ENCODE peak calls at places on chromosomes 5 and 9, in five cellular contexts. Q is fibroblast of pulmonary artery, J is body of pancreas, W is heart left ventricle, D is hepatocyte. R is an unnamed sample.

GRCh38 chr9:3868012-3868411 is 342.2 kb upstream of the RFX3 start:
- DNase-seq in W (no peak), J (no peak), Q (no peak), D (no peak), R (peak; percentile 48)

GRCh38 chr9:33272061-33272460 is 7.2 kb downstream of the CHMP5 start:
- DNase-seq in D (peak; percentile 26), W (no peak), J (no peak), Q (no peak), R (no peak)

GRCh38 chr5:151082976-151083651 is 2.3 kb upstream of the TNIP1 start:
- DNase-seq in D (peak; percentile 73), J (peak; percentile 53), W (peak; percentile 22), Q (no peak), R (peak; percentile 26)

GRCh38 chr9:131358438-131359029 is 35.4 kb upstream of the PRRC2B start:
- DNase-seq in D (no peak), Q (no peak), J (no peak), W (no peak), R (no peak)

GRCh38 chr5:110209401-110209800 is 517.1 kb downstream of the TMEM232 start:
- DNase-seq in W (no peak), D (no peak), J (no peak), Q (no peak), R (no peak)

GRCh38 chr5:131148835-131149234 is 16.2 kb downstream of the HINT1 start:
- DNase-seq in Q (no peak), D (no peak), J (no peak), W (no peak), R (no peak)

GRCh38 chr9:112795946-112796345 is 45.4 kb downstream of the SNX30 start:
- DNase-seq in Q (no peak), D (no peak), J (no peak), W (no peak), R (no peak)

GRCh38 chr5:90901263-90901662 is 342.7 kb downstream of the ADGRV1 start:
- DNase-seq in Q (no peak), J (no peak), W (no peak), D (no peak), R (no peak)

GRCh38 chr5:142215915-142216681 is 107.5 kb downstream of the NDFIP1 start:
- DNase-seq in W (peak; percentile 72), J (peak; percentile 31), Q (peak; percentile 97), D (peak; percentile 78), R (peak; percentile 99)

GRCh38 chr5:133467325-133467700 is 145.0 kb downstream of the FSTL4 start:
- DNase-seq in Q (no peak), J (no peak), W (no peak), D (no peak), R (no peak)

GRCh38 chr9:91131433-91131839 is 230.3 kb downstream of the AUH start:
- DNase-seq in J (no peak), D (peak; percentile 64), W (no peak), Q (peak; percentile 95), R (peak; percentile 99)

GRCh38 chr9:20297646-20298084 is 324.6 kb downstream of the MLLT3 start:
- DNase-seq in W (no peak), Q (peak; percentile 36), J (no peak), D (peak; percentile 38), R (peak; percentile 82)

GRCh38 chr5:99807346-99807745 is 727.8 kb upstream of the FAM174A start:
- DNase-seq in W (no peak), D (no peak), J (no peak), Q (no peak), R (no peak)

GRCh38 chr9:120175031-120175430 is 404.9 kb downstream of the CDK5RAP2 start:
- DNase-seq in Q (no peak), J (no peak), W (no peak), D (no peak), R (no peak)

GRCh38 chr5:45101146-45101545 is 292.4 kb downstream of the MRPS30 start:
- DNase-seq in J (no peak), Q (no peak), D (no peak), W (no peak), R (no peak)

GRCh38 chr5:62538017-62538942 is 40.3 kb upstream of the LRRC70 start:
- DNase-seq in D (peak; percentile 53), W (no peak), Q (peak; percentile 98), J (no peak), R (peak; percentile 93)

GRCh38 chr9:133133680-133134418 is 12.8 kb upstream of the RALGDS start:
- DNase-seq in J (peak; percentile 98), Q (peak; percentile 96), D (peak; percentile 94), W (peak; percentile 94), R (peak; percentile 95)

GRCh38 chr5:68368686-68369359 is 153.3 kb downstream of the PIK3R1 start:
- DNase-seq in D (no peak), W (no peak), J (no peak), Q (peak; percentile 23), R (peak; percentile 26)

GRCh38 chr9:3894764-3895163 is 369.0 kb upstream of the RFX3 start:
- DNase-seq in Q (peak; percentile 71), J (no peak), W (no peak), D (no peak), R (peak; percentile 98)

GRCh38 chr5:170380361-170380951 is 8.7 kb downstream of the KCNMB1 start:
- DNase-seq in D (no peak), J (no peak), Q (no peak), W (no peak), R (no peak)

GRCh38 chr5:172450861-172451695 is 3.2 kb downstream of the SH3PXD2B start:
- DNase-seq in J (no peak), D (peak; percentile 45), Q (peak; percentile 71), W (no peak), R (peak; percentile 68)

GRCh38 chr9:85077954-85078353 is 408.4 kb downstream of the NTRK2 start:
- DNase-seq in Q (no peak), D (no peak), J (no peak), W (no peak), R (no peak)

GRCh38 chr5:36861820-36862219 is 14.7 kb upstream of the NIPBL start:
- DNase-seq in D (no peak), Q (no peak), J (no peak), W (no peak), R (no peak)

GRCh38 chr5:75335952-75336624 is 932 bp upstream of the HMGCR start:
- DNase-seq in J (peak; percentile 53), W (no peak), D (peak; percentile 79), Q (peak; percentile 91), R (peak; percentile 88)

GRCh38 chr9:34380511-34381315 is 4.0 kb upstream of the MYORG start:
- DNase-seq in W (peak; percentile 84), D (peak; percentile 93), J (peak; percentile 83), Q (peak; percentile 73), R (peak; percentile 59)

GRCh38 chr9:4223434-4223833 is 76.4 kb downstream of the GLIS3 start:
- DNase-seq in D (no peak), Q (no peak), W (no peak), J (no peak), R (no peak)

GRCh38 chr9:36845844-36846243 is 188.2 kb downstream of the PAX5 start:
- DNase-seq in W (no peak), J (no peak), Q (no peak), D (no peak), R (no peak)

GRCh38 chr5:141636413-141637265 is at the start of the genes HDAC3 and RELL2:
- DNase-seq in D (peak; percentile 97), W (peak; percentile 95), Q (peak; percentile 91), J (peak; percentile 95), R (peak; percentile 80)

GRCh38 chr5:15620501-15620900 is 120.5 kb downstream of the FBXL7 start:
- DNase-seq in W (no peak), J (no peak), Q (peak; percentile 87), D (no peak), R (peak; percentile 88)

DNA sequence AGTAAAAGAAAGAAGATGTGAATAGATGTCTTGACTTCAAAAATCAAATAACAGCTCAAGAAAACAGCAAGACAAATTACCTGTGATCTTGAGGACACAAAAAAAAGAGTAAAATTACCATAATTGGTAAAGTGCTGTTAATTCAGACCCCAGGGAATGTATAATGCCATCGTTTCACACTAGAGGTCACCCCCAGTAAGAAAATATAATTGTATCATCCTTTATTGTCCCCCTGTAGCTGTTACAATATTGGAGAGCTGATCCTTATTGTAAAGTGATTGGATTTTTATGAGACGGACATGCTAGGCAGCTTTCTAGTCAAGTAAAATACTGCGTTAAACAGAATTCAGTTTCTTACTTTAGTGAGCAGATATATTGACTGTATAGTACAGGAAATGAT is 377.0 kb downstream of the TLE1 start:
- DNase-seq in J (no peak), D (no peak), W (no peak), Q (peak; percentile 18), R (peak; percentile 6)
- TF ChIP-seq CTCF in J (no peak), D (no peak), W (peak; percentile 5), Q (peak; percentile 20), R (peak; percentile 3)

GRCh38 chr5:10567781-10568321 is 4.0 kb downstream of the ANKRD33B start:
- DNase-seq in Q (no peak), W (no peak), D (no peak), J (no peak), R (peak; percentile 52)

GRCh38 chr5:10565785-10566506 is 2.1 kb downstream of the ANKRD33B start:
- DNase-seq in J (no peak), W (no peak), D (no peak), Q (no peak), R (no peak)

GRCh38 chr5:10567181-10567591 is 3.3 kb downstream of the ANKRD33B start:
- DNase-seq in Q (no peak), W (no peak), D (no peak), J (no peak), R (no peak)

GRCh38 chr5:10564838-10565784 is 1.2 kb downstream of the ANKRD33B start:
- DNase-seq in Q (no peak), D (no peak), W (peak; percentile 59), J (no peak), R (no peak)

GRCh38 chr5:10566556-10567068 is 2.7 kb downstream of the ANKRD33B start:
- DNase-seq in J (no peak), W (no peak), D (no peak), Q (no peak), R (no peak)
- H3K4me3 ChIP-seq in J (no peak overlapping the region), W (no peak overlapping the region), D (no peak overlapping the region), Q (no peak overlapping the region), R (peak overlapping the region; percentile 78)

DNA sequence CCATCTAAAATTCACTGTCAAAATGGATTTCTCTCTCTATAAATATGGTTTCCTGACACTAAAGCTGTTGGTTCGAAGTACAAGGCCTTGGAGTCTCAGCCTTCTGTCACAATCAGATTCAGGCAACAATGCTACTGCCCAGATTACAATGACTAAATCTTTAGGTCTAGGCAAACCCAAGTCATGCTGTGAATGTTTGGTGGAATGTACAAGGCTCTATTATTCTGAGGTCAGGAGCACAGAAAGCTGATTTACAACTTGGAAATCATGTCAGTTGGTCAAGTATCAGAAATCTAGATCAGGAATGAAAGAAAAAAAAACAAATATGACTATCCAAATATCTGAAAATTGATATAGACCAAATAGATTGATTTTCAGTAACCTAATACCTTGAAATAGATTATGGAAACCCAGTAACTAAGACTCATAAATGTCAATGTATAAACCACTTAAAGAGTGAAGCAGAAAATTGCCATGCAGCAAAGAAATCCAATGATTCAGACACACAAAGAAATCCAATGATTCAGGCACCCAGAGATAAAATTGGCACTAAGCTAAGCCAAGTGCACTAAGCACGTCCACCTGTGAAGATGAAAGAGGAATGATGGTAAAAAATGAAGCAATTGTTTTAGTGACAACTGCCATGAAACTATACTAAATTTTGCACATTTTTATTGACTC is 588.0 kb upstream of the TUSC1 start:
- DNase-seq in J (no peak), W (no peak), D (no peak), Q (no peak), R (no peak)
- TF ChIP-seq CTCF in J (no peak), W (no peak), D (no peak), Q (no peak), R (no peak)

DNA sequence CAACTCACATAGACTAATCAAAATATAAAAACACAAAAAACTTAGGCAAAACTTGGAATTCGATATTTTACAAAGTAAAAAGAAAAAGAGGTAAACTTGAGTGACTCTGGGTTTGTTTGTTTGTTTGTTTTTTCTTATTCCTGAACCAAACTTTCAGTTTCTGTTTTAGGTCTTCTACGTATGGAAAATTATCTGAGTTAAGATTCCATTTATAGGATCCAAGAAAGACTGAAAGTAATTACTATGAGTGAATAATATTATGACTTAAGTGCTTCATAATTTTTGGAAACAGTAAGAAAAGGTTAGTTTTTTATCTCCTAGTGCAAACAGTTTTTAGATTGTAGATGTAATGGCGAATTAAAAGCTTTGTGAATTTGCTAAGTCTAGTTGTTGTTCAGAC is 13.2 kb downstream of the ST8SIA4 start:
- DNase-seq in W (no peak), J (no peak), Q (no peak), D (no peak), R (no peak)
- H3K4me3 ChIP-seq in W (peak overlapping the region; percentile 23), J (no peak overlapping the region), Q (peak overlapping the region; percentile 6), D (no peak overlapping the region), R (no peak overlapping the region)